ENCODE peak calls at places on chromosomes 3 and 15, in nine cellular contexts. One of them, this sample, is unnamed.

GRCh38 chr15:80710635-80711553 is 15.8 kb downstream of the ABHD17C start:
- DNase-seq in substantia nigra: no peak
- DNase-seq in left lung: no peak
- DNase-seq in mesendoderm: no peak
- DNase-seq in esophagus muscularis mucosa: no peak
- DNase-seq in hepatocyte: no peak
- DNase-seq in esophagus squamous epithelium: no peak
- DNase-seq in neuronal stem cell: no peak
- DNase-seq in brain microvascular endothelial cell: peak; percentile 53
- DNase-seq in this sample: no peak

GRCh38 chr3:32239638-32240550 is 1.4 kb downstream of the CMTM8 start:
- DNase-seq in brain microvascular endothelial cell: no peak
- DNase-seq in esophagus muscularis mucosa: peak; percentile 17
- DNase-seq in neuronal stem cell: peak; percentile 14
- DNase-seq in left lung: no peak
- DNase-seq in hepatocyte: peak; percentile 60
- DNase-seq in mesendoderm: peak; percentile 83
- DNase-seq in esophagus squamous epithelium: no peak
- DNase-seq in substantia nigra: no peak
- DNase-seq in this sample: peak; percentile 64

GRCh38 chr3:127652246-127652995 is 20.3 kb upstream of the ABTB1 start:
- DNase-seq in esophagus squamous epithelium: no peak
- DNase-seq in left lung: no peak
- DNase-seq in mesendoderm: peak; percentile 84
- DNase-seq in neuronal stem cell: peak; percentile 65
- DNase-seq in substantia nigra: peak; percentile 27
- DNase-seq in esophagus muscularis mucosa: no peak
- DNase-seq in brain microvascular endothelial cell: peak; percentile 38
- DNase-seq in hepatocyte: peak; percentile 80
- DNase-seq in this sample: peak; percentile 73

GRCh38 chr3:132709761-132710160 is 12.4 kb downstream of the NPHP3 start:
- DNase-seq in brain microvascular endothelial cell: no peak
- DNase-seq in esophagus muscularis mucosa: no peak
- DNase-seq in esophagus squamous epithelium: no peak
- DNase-seq in left lung: no peak
- DNase-seq in neuronal stem cell: no peak
- DNase-seq in mesendoderm: no peak
- DNase-seq in hepatocyte: no peak
- DNase-seq in substantia nigra: no peak
- DNase-seq in this sample: no peak

GRCh38 chr3:141393151-141394076 is 25.1 kb downstream of the ZBTB38 start:
- DNase-seq in hepatocyte: no peak
- DNase-seq in left lung: peak; percentile 45
- DNase-seq in substantia nigra: no peak
- DNase-seq in mesendoderm: peak; percentile 96
- DNase-seq in esophagus muscularis mucosa: no peak
- DNase-seq in neuronal stem cell: peak; percentile 80
- DNase-seq in brain microvascular endothelial cell: no peak
- DNase-seq in esophagus squamous epithelium: no peak
- DNase-seq in this sample: no peak

GRCh38 chr3:184568918-184569829 is 7.6 kb downstream of the EPHB3 start:
- DNase-seq in esophagus squamous epithelium: peak; percentile 31
- DNase-seq in neuronal stem cell: no peak
- DNase-seq in esophagus muscularis mucosa: peak; percentile 93
- DNase-seq in left lung: peak; percentile 88
- DNase-seq in substantia nigra: peak; percentile 60
- DNase-seq in mesendoderm: peak; percentile 91
- DNase-seq in hepatocyte: peak; percentile 91
- DNase-seq in brain microvascular endothelial cell: peak; percentile 75
- DNase-seq in this sample: peak; percentile 94

GRCh38 chr3:158725348-158725966 is 6.8 kb downstream of the RARRES1 start:
- DNase-seq in substantia nigra: no peak
- DNase-seq in hepatocyte: peak; percentile 60
- DNase-seq in brain microvascular endothelial cell: peak; percentile 99
- DNase-seq in left lung: no peak
- DNase-seq in esophagus squamous epithelium: no peak
- DNase-seq in esophagus muscularis mucosa: no peak
- DNase-seq in neuronal stem cell: no peak
- DNase-seq in mesendoderm: no peak
- DNase-seq in this sample: no peak

GRCh38 chr3:80556728-80557127 is 788.9 kb upstream of the ROBO1 start:
- DNase-seq in esophagus squamous epithelium: no peak
- DNase-seq in substantia nigra: no peak
- DNase-seq in hepatocyte: peak; percentile 5
- DNase-seq in neuronal stem cell: no peak
- DNase-seq in brain microvascular endothelial cell: peak; percentile 14
- DNase-seq in left lung: no peak
- DNase-seq in mesendoderm: no peak
- DNase-seq in esophagus muscularis mucosa: no peak
- DNase-seq in this sample: no peak

GRCh38 chr3:190345027-190345821 is 23.0 kb upstream of the CLDN1 start:
- DNase-seq in hepatocyte: peak; percentile 49
- DNase-seq in esophagus muscularis mucosa: no peak
- DNase-seq in esophagus squamous epithelium: no peak
- DNase-seq in mesendoderm: peak; percentile 55
- DNase-seq in brain microvascular endothelial cell: peak; percentile 91
- DNase-seq in substantia nigra: no peak
- DNase-seq in neuronal stem cell: no peak
- DNase-seq in left lung: no peak
- DNase-seq in this sample: peak; percentile 69

GRCh38 chr15:22979069-22979698 is 984 bp downstream of the CYFIP1 start:
- DNase-seq in esophagus muscularis mucosa: no peak
- DNase-seq in left lung: peak; percentile 70
- DNase-seq in esophagus squamous epithelium: no peak
- DNase-seq in hepatocyte: peak; percentile 76
- DNase-seq in brain microvascular endothelial cell: peak; percentile 40
- DNase-seq in substantia nigra: no peak
- DNase-seq in mesendoderm: peak; percentile 55
- DNase-seq in neuronal stem cell: peak; percentile 38
- DNase-seq in this sample: peak; percentile 60

GRCh38 chr3:29171583-29171990 is 109.3 kb upstream of the RBMS3 start:
- DNase-seq in neuronal stem cell: no peak
- DNase-seq in esophagus squamous epithelium: no peak
- DNase-seq in brain microvascular endothelial cell: peak; percentile 44
- DNase-seq in hepatocyte: no peak
- DNase-seq in substantia nigra: no peak
- DNase-seq in mesendoderm: no peak
- DNase-seq in esophagus muscularis mucosa: no peak
- DNase-seq in left lung: no peak
- DNase-seq in this sample: no peak

GRCh38 chr3:136898954-136899353 is 36.9 kb downstream of the NCK1 start:
- DNase-seq in neuronal stem cell: no peak
- DNase-seq in esophagus muscularis mucosa: no peak
- DNase-seq in left lung: no peak
- DNase-seq in substantia nigra: no peak
- DNase-seq in esophagus squamous epithelium: no peak
- DNase-seq in brain microvascular endothelial cell: no peak
- DNase-seq in hepatocyte: peak; percentile 7
- DNase-seq in mesendoderm: peak; percentile 25
- DNase-seq in this sample: no peak

GRCh38 chr15:55846108-55846707 is 103.3 kb upstream of the PRTG start:
- DNase-seq in esophagus squamous epithelium: no peak
- DNase-seq in mesendoderm: peak; percentile 90
- DNase-seq in esophagus muscularis mucosa: no peak
- DNase-seq in neuronal stem cell: peak; percentile 84
- DNase-seq in hepatocyte: peak; percentile 80
- DNase-seq in brain microvascular endothelial cell: peak; percentile 83
- DNase-seq in substantia nigra: peak; percentile 3
- DNase-seq in left lung: no peak
- DNase-seq in this sample: peak; percentile 84

GRCh38 chr3:117278424-117279190 is 569.0 kb downstream of the TUSC7 start:
- DNase-seq in hepatocyte: peak; percentile 67
- DNase-seq in mesendoderm: no peak
- DNase-seq in left lung: no peak
- DNase-seq in brain microvascular endothelial cell: no peak
- DNase-seq in esophagus muscularis mucosa: no peak
- DNase-seq in neuronal stem cell: no peak
- DNase-seq in esophagus squamous epithelium: no peak
- DNase-seq in substantia nigra: no peak
- DNase-seq in this sample: peak; percentile 23

GRCh38 chr15:39586387-39587171 is 5.7 kb downstream of the THBS1 start:
- DNase-seq in substantia nigra: no peak
- DNase-seq in brain microvascular endothelial cell: peak; percentile 78
- DNase-seq in hepatocyte: no peak
- DNase-seq in left lung: no peak
- DNase-seq in neuronal stem cell: no peak
- DNase-seq in esophagus muscularis mucosa: no peak
- DNase-seq in mesendoderm: no peak
- DNase-seq in esophagus squamous epithelium: no peak
- DNase-seq in this sample: no peak

GRCh38 chr3:171225101-171225674 is 198.7 kb upstream of the SLC2A2 start:
- DNase-seq in substantia nigra: no peak
- DNase-seq in esophagus squamous epithelium: no peak
- DNase-seq in left lung: no peak
- DNase-seq in esophagus muscularis mucosa: no peak
- DNase-seq in brain microvascular endothelial cell: no peak
- DNase-seq in neuronal stem cell: no peak
- DNase-seq in mesendoderm: no peak
- DNase-seq in hepatocyte: no peak
- DNase-seq in this sample: no peak

GRCh38 chr15:76341366-76342045 is 4.9 kb downstream of the ISL2 start:
- DNase-seq in left lung: no peak
- DNase-seq in mesendoderm: peak; percentile 33
- DNase-seq in hepatocyte: no peak
- DNase-seq in esophagus muscularis mucosa: no peak
- DNase-seq in neuronal stem cell: no peak
- DNase-seq in brain microvascular endothelial cell: no peak
- DNase-seq in substantia nigra: no peak
- DNase-seq in esophagus squamous epithelium: no peak
- DNase-seq in this sample: no peak

GRCh38 chr15:63870403-63871209 is 36.9 kb upstream of the HERC1 start:
- DNase-seq in mesendoderm: peak; percentile 89
- DNase-seq in neuronal stem cell: peak; percentile 57
- DNase-seq in brain microvascular endothelial cell: peak; percentile 87
- DNase-seq in esophagus muscularis mucosa: no peak
- DNase-seq in hepatocyte: peak; percentile 89
- DNase-seq in left lung: peak; percentile 45
- DNase-seq in esophagus squamous epithelium: no peak
- DNase-seq in substantia nigra: no peak
- DNase-seq in this sample: peak; percentile 60

GRCh38 chr15:101121511-101122090 is 130.2 kb downstream of the CHSY1 start:
- DNase-seq in substantia nigra: peak; percentile 58
- DNase-seq in neuronal stem cell: peak; percentile 23
- DNase-seq in esophagus squamous epithelium: no peak
- DNase-seq in hepatocyte: peak; percentile 71
- DNase-seq in brain microvascular endothelial cell: peak; percentile 60
- DNase-seq in esophagus muscularis mucosa: peak; percentile 95
- DNase-seq in mesendoderm: peak; percentile 58
- DNase-seq in left lung: peak; percentile 82
- DNase-seq in this sample: peak; percentile 43

DNA sequence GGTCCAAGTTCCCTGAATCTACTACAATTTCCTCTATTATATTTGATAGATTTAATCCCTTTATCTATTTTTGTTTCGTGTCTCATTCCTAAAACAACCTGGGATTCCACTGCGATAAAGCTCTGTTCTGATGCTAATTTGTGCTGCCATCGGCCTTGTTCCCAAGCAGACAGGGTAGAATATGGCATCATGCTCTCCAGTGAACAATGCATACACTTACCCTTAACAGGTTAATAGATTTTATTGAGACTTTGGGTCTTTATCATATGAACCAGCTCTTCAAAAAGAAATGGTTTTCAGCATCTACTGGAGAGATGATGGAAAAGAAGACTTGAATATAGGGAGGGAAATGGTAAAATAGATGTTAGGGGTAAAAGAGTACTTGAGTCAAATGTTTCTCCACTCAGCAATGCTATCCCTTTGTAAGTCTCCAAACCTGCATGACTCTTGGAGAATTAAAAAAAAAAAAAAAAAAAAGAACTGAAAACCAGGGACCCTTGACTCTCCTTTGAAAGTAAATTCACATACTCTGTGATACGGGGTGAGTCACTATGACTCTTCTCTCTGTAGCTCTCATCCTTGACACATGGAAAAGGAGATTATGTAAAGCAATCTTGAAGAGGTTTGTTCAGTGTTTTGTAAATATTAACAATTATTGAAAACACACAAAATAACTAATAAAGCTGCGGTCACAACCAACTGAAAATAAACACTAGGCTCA is 268.8 kb downstream of the ZBTB20 start:
- DNase-seq in left lung: no peak
- DNase-seq in mesendoderm: no peak
- DNase-seq in brain microvascular endothelial cell: peak; percentile 37
- DNase-seq in esophagus muscularis mucosa: no peak
- DNase-seq in hepatocyte: no peak
- DNase-seq in neuronal stem cell: no peak
- DNase-seq in esophagus squamous epithelium: no peak
- DNase-seq in substantia nigra: no peak
- DNase-seq in this sample: peak; percentile 24
- H3K27ac ChIP-seq in left lung: no peak overlapping the region
- H3K27ac ChIP-seq in mesendoderm: no peak overlapping the region
- H3K27ac ChIP-seq in brain microvascular endothelial cell: peak overlapping the region; percentile 35
- H3K27ac ChIP-seq in esophagus muscularis mucosa: no peak overlapping the region
- H3K27ac ChIP-seq in hepatocyte: no peak overlapping the region
- H3K27ac ChIP-seq in neuronal stem cell: no peak overlapping the region
- H3K27ac ChIP-seq in esophagus squamous epithelium: no peak overlapping the region
- H3K27ac ChIP-seq in substantia nigra: peak overlapping the region; percentile 82
- H3K27ac ChIP-seq in this sample: no peak overlapping the region

GRCh38 chr3:134327594-134327975 is 46.7 kb downstream of the AMOTL2 start:
- DNase-seq in neuronal stem cell: no peak
- DNase-seq in substantia nigra: no peak
- DNase-seq in hepatocyte: no peak
- DNase-seq in esophagus muscularis mucosa: no peak
- DNase-seq in esophagus squamous epithelium: no peak
- DNase-seq in brain microvascular endothelial cell: peak; percentile 81
- DNase-seq in left lung: peak; percentile 29
- DNase-seq in mesendoderm: no peak
- DNase-seq in this sample: no peak
- H3K27ac ChIP-seq in neuronal stem cell: peak overlapping the region; percentile 78
- H3K27ac ChIP-seq in substantia nigra: no peak overlapping the region
- H3K27ac ChIP-seq in hepatocyte: peak overlapping the region; percentile 55
- H3K27ac ChIP-seq in esophagus muscularis mucosa: peak overlapping the region; percentile 93
- H3K27ac ChIP-seq in esophagus squamous epithelium: peak overlapping the region; percentile 89
- H3K27ac ChIP-seq in brain microvascular endothelial cell: peak overlapping the region; percentile 89
- H3K27ac ChIP-seq in left lung: peak overlapping the region; percentile 58
- H3K27ac ChIP-seq in mesendoderm: peak overlapping the region; percentile 95
- H3K27ac ChIP-seq in this sample: peak overlapping the region; percentile 74

DNA sequence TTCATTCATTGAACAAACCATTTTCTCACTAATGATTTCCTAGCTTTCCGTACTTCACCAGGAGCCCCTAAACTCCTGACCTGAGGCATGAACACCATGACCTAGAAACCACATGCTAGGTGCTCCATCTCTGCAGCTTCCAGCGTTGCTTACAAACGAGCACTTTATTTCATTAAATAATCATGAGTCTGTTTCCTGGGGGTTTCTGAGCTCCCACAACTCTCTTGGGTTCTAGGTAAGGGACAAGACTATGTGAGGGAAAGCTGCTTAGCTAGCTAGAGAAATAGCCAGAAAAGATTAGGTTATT is 1.3 kb downstream of the MAP2K1 start:
- DNase-seq in esophagus muscularis mucosa: no peak
- DNase-seq in substantia nigra: no peak
- DNase-seq in brain microvascular endothelial cell: no peak
- DNase-seq in esophagus squamous epithelium: no peak
- DNase-seq in mesendoderm: no peak
- DNase-seq in neuronal stem cell: no peak
- DNase-seq in left lung: no peak
- DNase-seq in hepatocyte: no peak
- DNase-seq in this sample: no peak
- H3K27ac ChIP-seq in esophagus muscularis mucosa: peak overlapping the region; percentile 99
- H3K27ac ChIP-seq in substantia nigra: no peak overlapping the region
- H3K27ac ChIP-seq in brain microvascular endothelial cell: peak overlapping the region; percentile 86
- H3K27ac ChIP-seq in esophagus squamous epithelium: peak overlapping the region; percentile 97
- H3K27ac ChIP-seq in mesendoderm: no peak overlapping the region
- H3K27ac ChIP-seq in neuronal stem cell: no peak overlapping the region
- H3K27ac ChIP-seq in left lung: peak overlapping the region; percentile 96
- H3K27ac ChIP-seq in hepatocyte: peak overlapping the region; percentile 92
- H3K27ac ChIP-seq in this sample: peak overlapping the region; percentile 87

GRCh38 chr3:44965165-44965564 is 10.8 kb downstream of the ZDHHC3 start:
- DNase-seq in esophagus squamous epithelium: no peak
- DNase-seq in substantia nigra: no peak
- DNase-seq in left lung: no peak
- DNase-seq in brain microvascular endothelial cell: no peak
- DNase-seq in hepatocyte: no peak
- DNase-seq in esophagus muscularis mucosa: no peak
- DNase-seq in neuronal stem cell: no peak
- DNase-seq in mesendoderm: no peak
- DNase-seq in this sample: no peak
- H3K27ac ChIP-seq in esophagus squamous epithelium: no peak overlapping the region
- H3K27ac ChIP-seq in substantia nigra: no peak overlapping the region
- H3K27ac ChIP-seq in left lung: no peak overlapping the region
- H3K27ac ChIP-seq in brain microvascular endothelial cell: no peak overlapping the region
- H3K27ac ChIP-seq in hepatocyte: no peak overlapping the region
- H3K27ac ChIP-seq in esophagus muscularis mucosa: no peak overlapping the region
- H3K27ac ChIP-seq in neuronal stem cell: no peak overlapping the region
- H3K27ac ChIP-seq in mesendoderm: no peak overlapping the region
- H3K27ac ChIP-seq in this sample: peak overlapping the region; percentile 100

This sample was measured in A673.